ENCODE peak calls at places on chromosomes 6 and 20, in four cellular contexts. One of them, this sample, is unnamed.

GRCh38 chr20:4060054-4060795 is 44.9 kb upstream of the RNF24 start:
- DNase-seq in left ventricle myocardium inferior: peak
- DNase-seq in stomach: peak
- DNase-seq in AG09309: no peak
- DNase-seq in this sample: no peak

GRCh38 chr20:35773154-35773751 is 1.4 kb downstream of the PHF20 start:
- DNase-seq in left ventricle myocardium inferior: no peak
- DNase-seq in AG09309: no peak
- DNase-seq in stomach: peak
- DNase-seq in this sample: peak

GRCh38 chr6:28137458-28138020 is 4.1 kb upstream of the ZKSCAN8 start:
- DNase-seq in AG09309: no peak
- DNase-seq in left ventricle myocardium inferior: no peak
- DNase-seq in stomach: no peak
- DNase-seq in this sample: no peak

GRCh38 chr6:133026705-133027104 is 212.3 kb downstream of the RPS12 start:
- DNase-seq in stomach: no peak
- DNase-seq in left ventricle myocardium inferior: no peak
- DNase-seq in AG09309: no peak
- DNase-seq in this sample: no peak

GRCh38 chr6:25717856-25718740 is 36.4 kb upstream of the SLC17A4 start:
- DNase-seq in AG09309: no peak
- DNase-seq in left ventricle myocardium inferior: no peak
- DNase-seq in stomach: no peak
- DNase-seq in this sample: no peak

GRCh38 chr6:37587776-37588744 is 88.4 kb upstream of the CCDC167 start:
- DNase-seq in stomach: no peak
- DNase-seq in AG09309: no peak
- DNase-seq in left ventricle myocardium inferior: no peak
- DNase-seq in this sample: no peak

GRCh38 chr6:169933839-169934698 is 182.6 kb downstream of the ERMARD start:
- DNase-seq in stomach: peak
- DNase-seq in AG09309: no peak
- DNase-seq in left ventricle myocardium inferior: peak
- DNase-seq in this sample: no peak

GRCh38 chr6:41477572-41477971 is 68.6 kb upstream of the FOXP4 start:
- DNase-seq in left ventricle myocardium inferior: no peak
- DNase-seq in stomach: no peak
- DNase-seq in AG09309: no peak
- DNase-seq in this sample: no peak

GRCh38 chr6:157961116-157961515 is 20.5 kb upstream of the SYNJ2 start:
- DNase-seq in stomach: no peak
- DNase-seq in AG09309: no peak
- DNase-seq in left ventricle myocardium inferior: no peak
- DNase-seq in this sample: no peak

GRCh38 chr6:2990932-2991506 is 8.7 kb upstream of the NQO2 start:
- DNase-seq in stomach: no peak
- DNase-seq in AG09309: no peak
- DNase-seq in left ventricle myocardium inferior: no peak
- DNase-seq in this sample: no peak

GRCh38 chr20:50467618-50468373 is 42.4 kb upstream of the PTPN1 start:
- DNase-seq in left ventricle myocardium inferior: no peak
- DNase-seq in AG09309: no peak
- DNase-seq in stomach: peak
- DNase-seq in this sample: peak

GRCh38 chr6:73969982-73970960 is 274.3 kb downstream of the CD109 start:
- DNase-seq in stomach: no peak
- DNase-seq in AG09309: peak
- DNase-seq in left ventricle myocardium inferior: no peak
- DNase-seq in this sample: no peak

GRCh38 chr6:130697661-130698535 is 129.3 kb upstream of the SMLR1 start:
- DNase-seq in left ventricle myocardium inferior: no peak
- DNase-seq in stomach: peak
- DNase-seq in AG09309: no peak
- DNase-seq in this sample: peak

GRCh38 chr6:142353690-142354089 is 51.9 kb downstream of the ADGRG6 start:
- DNase-seq in left ventricle myocardium inferior: no peak
- DNase-seq in AG09309: no peak
- DNase-seq in stomach: no peak
- DNase-seq in this sample: no peak

GRCh38 chr6:10961837-10962236 is 75.0 kb downstream of the SYCP2L start:
- DNase-seq in left ventricle myocardium inferior: no peak
- DNase-seq in stomach: no peak
- DNase-seq in AG09309: no peak
- DNase-seq in this sample: no peak

GRCh38 chr6:6315660-6316059 is 4.8 kb downstream of the F13A1 start:
- DNase-seq in left ventricle myocardium inferior: peak
- DNase-seq in AG09309: no peak
- DNase-seq in stomach: peak
- DNase-seq in this sample: peak

GRCh38 chr20:62837790-62838458 is 21.1 kb downstream of the COL9A3 start:
- DNase-seq in AG09309: no peak
- DNase-seq in left ventricle myocardium inferior: no peak
- DNase-seq in stomach: peak
- DNase-seq in this sample: peak

GRCh38 chr20:23637282-23638221 is at the start of gene CST3:
- DNase-seq in left ventricle myocardium inferior: peak
- DNase-seq in AG09309: peak
- DNase-seq in stomach: peak
- DNase-seq in this sample: peak

GRCh38 chr6:153599901-153600300 is 439.1 kb upstream of the OPRM1 start:
- DNase-seq in AG09309: no peak
- DNase-seq in left ventricle myocardium inferior: no peak
- DNase-seq in stomach: no peak
- DNase-seq in this sample: no peak

GRCh38 chr6:116011520-116011919 is 49.2 kb downstream of the FRK start:
- DNase-seq in AG09309: no peak
- DNase-seq in stomach: no peak
- DNase-seq in left ventricle myocardium inferior: no peak
- DNase-seq in this sample: no peak

GRCh38 chr20:46708172-46708860 is 1.1 kb upstream of the SLC2A10 start:
- DNase-seq in AG09309: no peak
- DNase-seq in stomach: peak
- DNase-seq in left ventricle myocardium inferior: no peak
- DNase-seq in this sample: no peak

GRCh38 chr6:81766482-81767069 is 14.1 kb upstream of the TENT5A start:
- DNase-seq in left ventricle myocardium inferior: no peak
- DNase-seq in stomach: no peak
- DNase-seq in AG09309: peak
- DNase-seq in this sample: no peak

GRCh38 chr6:1314617-1315016 is 2.7 kb downstream of the FOXQ1 start:
- DNase-seq in left ventricle myocardium inferior: no peak
- DNase-seq in AG09309: no peak
- DNase-seq in stomach: no peak
- DNase-seq in this sample: no peak

GRCh38 chr6:28252507-28252975 is 472 bp upstream of the ZKSCAN4 start:
- DNase-seq in stomach: no peak
- DNase-seq in AG09309: no peak
- DNase-seq in left ventricle myocardium inferior: no peak
- DNase-seq in this sample: no peak

GRCh38 chr6:9520417-9521151 is 894.3 kb downstream of the TFAP2A start:
- DNase-seq in left ventricle myocardium inferior: no peak
- DNase-seq in AG09309: no peak
- DNase-seq in stomach: no peak
- DNase-seq in this sample: no peak

GRCh38 chr6:3410385-3411360 is 46.2 kb downstream of the SLC22A23 start:
- DNase-seq in left ventricle myocardium inferior: no peak
- DNase-seq in AG09309: no peak
- DNase-seq in stomach: peak
- DNase-seq in this sample: peak

GRCh38 chr6:53931086-53931485 is 136.3 kb downstream of the LRRC1 start:
- DNase-seq in left ventricle myocardium inferior: no peak
- DNase-seq in stomach: no peak
- DNase-seq in AG09309: no peak
- DNase-seq in this sample: no peak

GRCh38 chr6:75207211-75207984 is 1.5 kb upstream of the COL12A1 start:
- DNase-seq in AG09309: no peak
- DNase-seq in stomach: no peak
- DNase-seq in left ventricle myocardium inferior: no peak
- DNase-seq in this sample: no peak

GRCh38 chr20:46770330-46771194 is 61.1 kb downstream of the SLC2A10 start:
- DNase-seq in stomach: no peak
- DNase-seq in left ventricle myocardium inferior: no peak
- DNase-seq in AG09309: no peak
- DNase-seq in this sample: no peak

GRCh38 chr6:146598785-146599405 is at the start of gene ADGB:
- DNase-seq in AG09309: no peak
- DNase-seq in stomach: peak
- DNase-seq in left ventricle myocardium inferior: peak
- DNase-seq in this sample: peak

GRCh38 chr6:257774-258173 is 34.5 kb upstream of the DUSP22 start:
- DNase-seq in AG09309: no peak
- DNase-seq in left ventricle myocardium inferior: no peak
- DNase-seq in stomach: no peak
- DNase-seq in this sample: no peak

GRCh38 chr6:255418-256090 is 36.7 kb upstream of the DUSP22 start:
- DNase-seq in AG09309: no peak
- DNase-seq in stomach: no peak
- DNase-seq in left ventricle myocardium inferior: no peak
- DNase-seq in this sample: no peak

GRCh38 chr6:259901-260508 is 32.3 kb upstream of the DUSP22 start:
- DNase-seq in left ventricle myocardium inferior: no peak
- DNase-seq in stomach: no peak
- DNase-seq in AG09309: no peak
- DNase-seq in this sample: no peak

GRCh38 chr6:256169-256568 is 36.1 kb upstream of the DUSP22 start:
- DNase-seq in AG09309: no peak
- DNase-seq in left ventricle myocardium inferior: no peak
- DNase-seq in stomach: no peak
- DNase-seq in this sample: no peak

GRCh38 chr6:257031-257725 is 35.1 kb upstream of the DUSP22 start:
- DNase-seq in stomach: no peak
- DNase-seq in AG09309: no peak
- DNase-seq in left ventricle myocardium inferior: no peak
- DNase-seq in this sample: no peak
- H3K4me3 ChIP-seq in stomach: no peak
- H3K4me3 ChIP-seq in AG09309: no peak
- H3K4me3 ChIP-seq in left ventricle myocardium inferior: no peak
- H3K4me3 ChIP-seq in this sample: no peak

DNA sequence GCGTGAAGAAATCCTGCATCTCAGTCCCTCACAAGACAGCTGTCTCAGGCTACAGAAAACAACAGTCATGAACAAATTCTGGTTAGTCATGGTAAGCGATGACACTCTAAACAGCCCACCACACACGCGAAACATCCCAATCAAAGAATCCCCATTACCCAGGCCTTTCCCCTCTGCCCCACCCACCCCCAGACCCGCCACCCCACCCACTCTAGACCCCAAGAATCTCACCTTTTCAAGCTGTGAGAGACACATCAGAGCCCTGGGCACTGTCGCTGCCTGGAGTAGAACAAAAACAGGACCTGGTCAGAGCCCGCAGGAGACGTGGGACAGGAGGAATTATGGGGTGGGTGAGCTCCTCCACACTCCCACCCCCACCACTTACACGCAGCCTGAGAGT is 2.7 kb downstream of the HLA-B start:
- DNase-seq in left ventricle myocardium inferior: no peak
- DNase-seq in AG09309: no peak
- DNase-seq in stomach: no peak
- DNase-seq in this sample: no peak
- H3K4me3 ChIP-seq in left ventricle myocardium inferior: peak
- H3K4me3 ChIP-seq in AG09309: no peak
- H3K4me3 ChIP-seq in stomach: no peak
- H3K4me3 ChIP-seq in this sample: no peak

DNA sequence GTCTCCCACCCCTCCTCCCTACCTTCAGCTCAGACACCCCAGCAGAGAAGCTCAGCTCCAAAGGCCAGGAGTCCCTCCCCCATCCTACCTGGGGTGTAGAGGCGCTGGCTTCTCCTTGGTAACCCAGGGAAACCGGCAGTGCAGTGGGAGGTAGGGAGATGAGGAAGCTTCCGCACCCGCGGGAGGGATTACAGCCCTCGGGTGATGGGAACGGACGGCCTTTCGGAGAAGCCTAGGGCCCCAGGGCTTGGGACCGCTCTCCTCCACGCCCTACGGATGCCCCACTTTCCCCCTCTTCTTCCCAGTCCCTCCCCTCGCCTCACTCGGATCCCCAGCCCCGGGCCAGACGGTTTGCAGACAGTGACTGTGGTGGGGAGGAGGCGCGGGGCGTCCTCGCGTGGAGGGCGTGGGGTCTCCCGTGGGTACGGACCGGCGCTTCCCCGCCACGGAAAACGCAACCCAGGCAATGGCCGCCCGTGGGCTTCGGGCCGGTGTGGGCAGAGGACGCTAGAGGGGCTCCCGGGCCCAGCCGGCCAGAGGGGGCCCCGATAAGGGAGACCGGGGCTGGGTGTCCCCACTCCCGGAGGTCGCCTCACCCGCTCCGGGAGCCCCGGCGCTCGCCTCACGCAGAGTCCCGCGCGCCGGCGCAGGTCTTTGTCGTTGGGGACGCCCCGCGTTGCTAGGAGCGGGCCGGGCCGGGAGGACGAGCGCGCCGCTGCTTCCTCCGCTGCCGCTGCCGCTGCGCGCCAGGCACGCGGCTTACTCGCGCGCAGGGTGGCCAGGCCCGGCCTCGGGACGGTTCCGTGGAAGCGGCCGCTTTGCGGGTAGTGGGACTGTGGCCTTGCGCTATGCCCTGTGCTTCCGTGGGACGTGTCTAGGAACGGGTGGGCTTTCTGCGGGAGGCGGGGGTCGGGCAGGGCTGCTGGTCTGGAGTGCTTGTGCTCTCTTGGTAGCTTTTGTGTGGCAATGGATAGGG is 15.8 kb downstream of the AARS2 start:
- DNase-seq in AG09309: no peak
- DNase-seq in left ventricle myocardium inferior: peak
- DNase-seq in stomach: peak
- DNase-seq in this sample: no peak
- H3K4me3 ChIP-seq in AG09309: peak
- H3K4me3 ChIP-seq in left ventricle myocardium inferior: peak
- H3K4me3 ChIP-seq in stomach: peak
- H3K4me3 ChIP-seq in this sample: peak

GRCh38 chr20:11056414-11056813 is 382.6 kb upstream of the JAG1 start:
- DNase-seq in left ventricle myocardium inferior: no peak
- DNase-seq in AG09309: no peak
- DNase-seq in stomach: no peak
- DNase-seq in this sample: no peak

GRCh38 chr20:11063459-11063858 is 389.7 kb upstream of the JAG1 start:
- DNase-seq in left ventricle myocardium inferior: no peak
- DNase-seq in AG09309: no peak
- DNase-seq in stomach: no peak
- DNase-seq in this sample: no peak

GRCh38 chr20:11057624-11058023 is 383.8 kb upstream of the JAG1 start:
- DNase-seq in stomach: no peak
- DNase-seq in left ventricle myocardium inferior: no peak
- DNase-seq in AG09309: peak
- DNase-seq in this sample: no peak

GRCh38 chr20:11060423-11061205 is 386.8 kb upstream of the JAG1 start:
- DNase-seq in stomach: no peak
- DNase-seq in left ventricle myocardium inferior: no peak
- DNase-seq in AG09309: no peak
- DNase-seq in this sample: no peak

DNA sequence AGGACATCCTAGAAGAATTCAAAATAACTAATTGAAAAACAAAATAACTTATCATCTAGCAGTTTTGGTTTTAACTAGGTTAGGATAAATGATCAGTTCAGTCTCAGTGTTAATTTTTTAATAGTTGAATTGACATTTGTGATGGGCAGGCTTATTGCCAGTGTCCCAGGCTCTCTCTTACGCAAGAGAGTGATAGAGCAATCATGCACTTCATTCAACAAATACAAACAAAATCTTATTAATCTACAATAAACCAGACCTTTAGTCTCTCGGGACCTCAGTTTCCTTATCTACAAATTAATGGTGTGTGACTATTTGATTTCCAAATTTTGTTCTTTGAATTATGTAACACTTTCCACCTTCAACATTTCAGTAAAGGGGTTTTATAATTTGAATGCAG is 385.9 kb upstream of the JAG1 start:
- DNase-seq in AG09309: no peak
- DNase-seq in left ventricle myocardium inferior: no peak
- DNase-seq in stomach: no peak
- DNase-seq in this sample: no peak
- H3K4me3 ChIP-seq in AG09309: no peak
- H3K4me3 ChIP-seq in left ventricle myocardium inferior: no peak
- H3K4me3 ChIP-seq in stomach: no peak
- H3K4me3 ChIP-seq in this sample: no peak

This sample was measured in Caco-2.